ENCODE peak calls at places on chromosomes 16 and 17, in six cellular contexts. One of them, this sample, is unnamed.
A peak's percentile ranks its signal among the peaks of the same experiment; 100 is the strongest.

GRCh38 chr16:73196670-73197069 is 148.7 kb upstream of the ZFHX3 start:
- DNase-seq in fibroblast of pulmonary artery: peak; percentile 82
- DNase-seq in stomach: peak; percentile 80
- DNase-seq in AG10803: peak; percentile 54
- DNase-seq in hepatocyte: peak; percentile 72
- DNase-seq in cardiac fibroblast: peak; percentile 79
- DNase-seq in this sample: peak; percentile 46

GRCh38 chr17:76268015-76268749 is 3.0 kb downstream of the UBALD2 start:
- DNase-seq in fibroblast of pulmonary artery: peak; percentile 90
- DNase-seq in stomach: peak; percentile 74
- DNase-seq in AG10803: peak; percentile 80
- DNase-seq in hepatocyte: peak; percentile 66
- DNase-seq in cardiac fibroblast: peak; percentile 93
- DNase-seq in this sample: peak; percentile 94

GRCh38 chr16:58317608-58318152 is 22.9 kb upstream of the PRSS54 start:
- DNase-seq in fibroblast of pulmonary artery: no peak
- DNase-seq in stomach: no peak
- DNase-seq in AG10803: no peak
- DNase-seq in hepatocyte: no peak
- DNase-seq in cardiac fibroblast: no peak
- DNase-seq in this sample: no peak

GRCh38 chr17:79907217-79907715 is 68.0 kb upstream of the CBX4 start:
- DNase-seq in fibroblast of pulmonary artery: no peak
- DNase-seq in stomach: no peak
- DNase-seq in AG10803: no peak
- DNase-seq in hepatocyte: peak; percentile 2
- DNase-seq in cardiac fibroblast: no peak
- DNase-seq in this sample: no peak

GRCh38 chr17:74276561-74277009 is 2.6 kb downstream of the DNAI2 start:
- DNase-seq in fibroblast of pulmonary artery: peak; percentile 52
- DNase-seq in stomach: no peak
- DNase-seq in AG10803: peak; percentile 5
- DNase-seq in hepatocyte: no peak
- DNase-seq in cardiac fibroblast: peak; percentile 79
- DNase-seq in this sample: no peak

GRCh38 chr17:58281511-58282011 is 826 bp upstream of the MPO start:
- DNase-seq in fibroblast of pulmonary artery: no peak
- DNase-seq in stomach: no peak
- DNase-seq in AG10803: no peak
- DNase-seq in hepatocyte: no peak
- DNase-seq in cardiac fibroblast: no peak
- DNase-seq in this sample: no peak

GRCh38 chr16:9135797-9136196 is 44.4 kb downstream of the HAPSTR1 start:
- DNase-seq in fibroblast of pulmonary artery: no peak
- DNase-seq in stomach: no peak
- DNase-seq in AG10803: no peak
- DNase-seq in hepatocyte: no peak
- DNase-seq in cardiac fibroblast: no peak
- DNase-seq in this sample: peak; percentile 24

GRCh38 chr17:81537343-81537855 is 9.2 kb downstream of the FSCN2 start:
- DNase-seq in fibroblast of pulmonary artery: no peak
- DNase-seq in stomach: peak; percentile 73
- DNase-seq in AG10803: no peak
- DNase-seq in hepatocyte: peak; percentile 65
- DNase-seq in cardiac fibroblast: no peak
- DNase-seq in this sample: peak; percentile 54

GRCh38 chr16:81842564-81843242 is 63.6 kb downstream of the PLCG2 start:
- DNase-seq in fibroblast of pulmonary artery: no peak
- DNase-seq in stomach: no peak
- DNase-seq in AG10803: no peak
- DNase-seq in hepatocyte: no peak
- DNase-seq in cardiac fibroblast: no peak
- DNase-seq in this sample: no peak

GRCh38 chr17:82875418-82875856 is 35.6 kb upstream of the ZNF750 start:
- DNase-seq in fibroblast of pulmonary artery: no peak
- DNase-seq in stomach: peak; percentile 87
- DNase-seq in AG10803: no peak
- DNase-seq in hepatocyte: peak; percentile 72
- DNase-seq in cardiac fibroblast: no peak
- DNase-seq in this sample: no peak

GRCh38 chr17:42548070-42548837 is 4.5 kb upstream of the HSD17B1 start:
- DNase-seq in fibroblast of pulmonary artery: peak; percentile 46
- DNase-seq in stomach: peak; percentile 94
- DNase-seq in AG10803: no peak
- DNase-seq in hepatocyte: peak; percentile 92
- DNase-seq in cardiac fibroblast: peak; percentile 51
- DNase-seq in this sample: peak; percentile 91

GRCh38 chr17:57512258-57512657 is 232.8 kb downstream of the CCDC182 start:
- DNase-seq in fibroblast of pulmonary artery: no peak
- DNase-seq in stomach: no peak
- DNase-seq in AG10803: no peak
- DNase-seq in hepatocyte: no peak
- DNase-seq in cardiac fibroblast: no peak
- DNase-seq in this sample: no peak

GRCh38 chr17:15257316-15257925 is 7.7 kb downstream of the PMP22 start:
- DNase-seq in fibroblast of pulmonary artery: peak; percentile 78
- DNase-seq in stomach: peak; percentile 76
- DNase-seq in AG10803: peak; percentile 88
- DNase-seq in hepatocyte: peak; percentile 85
- DNase-seq in cardiac fibroblast: peak; percentile 90
- DNase-seq in this sample: peak; percentile 81

GRCh38 chr16:5916711-5917191 is 819.2 kb upstream of the EEF2KMT start:
- DNase-seq in fibroblast of pulmonary artery: no peak
- DNase-seq in stomach: no peak
- DNase-seq in AG10803: no peak
- DNase-seq in hepatocyte: peak; percentile 23
- DNase-seq in cardiac fibroblast: no peak
- DNase-seq in this sample: no peak

DNA sequence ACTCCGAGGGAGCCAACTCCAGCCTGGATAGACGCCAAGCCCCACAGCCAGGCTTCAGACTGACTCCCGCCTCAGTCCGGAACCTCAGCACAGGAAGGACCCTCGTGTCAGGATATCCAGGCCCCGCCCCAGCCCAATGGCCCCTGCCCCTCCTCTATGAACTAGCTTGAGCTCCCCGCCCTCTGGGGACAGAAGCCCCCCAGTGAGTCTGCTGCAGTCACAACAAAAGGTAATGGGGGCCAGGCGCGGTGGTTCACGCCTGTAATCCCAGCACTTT is 228.3 kb downstream of the PARN start:
- DNase-seq in fibroblast of pulmonary artery: peak; percentile 42
- DNase-seq in stomach: no peak
- DNase-seq in AG10803: peak; percentile 57
- DNase-seq in hepatocyte: peak; percentile 22
- DNase-seq in cardiac fibroblast: peak; percentile 54
- DNase-seq in this sample: no peak
- TF ChIP-seq CTCF in fibroblast of pulmonary artery: no peak
- TF ChIP-seq CTCF in stomach: no peak
- TF ChIP-seq CTCF in AG10803: no peak
- TF ChIP-seq CTCF in hepatocyte: no peak
- TF ChIP-seq CTCF in cardiac fibroblast: no peak
- TF ChIP-seq CTCF in this sample: no peak

DNA sequence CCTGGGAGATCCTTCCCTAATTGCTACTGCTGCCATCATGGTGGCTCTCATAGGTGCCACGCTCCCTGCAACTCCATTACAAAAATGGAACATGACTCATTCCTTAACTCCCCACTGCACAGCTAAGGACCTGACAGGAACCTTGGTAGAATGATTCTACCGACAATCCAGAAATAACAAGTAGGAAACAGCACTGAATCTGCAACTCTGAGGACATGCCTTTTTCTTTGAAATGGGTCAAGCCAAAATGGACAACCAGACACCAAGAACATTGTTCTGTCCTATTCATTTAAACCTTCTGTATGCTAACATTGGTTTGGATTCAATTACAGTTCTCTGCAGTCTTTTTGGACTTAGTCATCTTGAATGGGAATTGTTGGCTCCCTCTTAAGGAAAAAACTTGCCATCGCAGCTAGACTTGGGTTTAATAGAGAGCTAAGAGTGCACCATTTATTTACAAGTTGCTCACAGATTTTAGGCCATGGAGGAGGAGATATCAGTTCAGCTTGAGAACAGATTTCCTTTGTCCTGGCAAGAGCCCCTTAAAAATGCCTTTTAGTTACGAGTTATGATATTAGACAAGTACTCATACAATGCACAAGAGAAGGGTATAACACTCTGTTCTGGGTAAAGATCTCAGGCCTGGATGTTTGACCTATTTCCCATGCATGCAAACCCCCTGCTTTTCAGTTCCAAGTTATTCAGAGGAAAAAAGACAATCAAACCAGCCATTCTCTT is 20.9 kb upstream of the NSRP1 start:
- DNase-seq in fibroblast of pulmonary artery: peak; percentile 85
- DNase-seq in stomach: no peak
- DNase-seq in AG10803: peak; percentile 79
- DNase-seq in hepatocyte: peak; percentile 71
- DNase-seq in cardiac fibroblast: peak; percentile 83
- DNase-seq in this sample: no peak
- TF ChIP-seq CTCF in fibroblast of pulmonary artery: peak; percentile 77
- TF ChIP-seq CTCF in stomach: no peak
- TF ChIP-seq CTCF in AG10803: peak; percentile 80
- TF ChIP-seq CTCF in hepatocyte: peak; percentile 53
- TF ChIP-seq CTCF in cardiac fibroblast: peak; percentile 61
- TF ChIP-seq CTCF in this sample: no peak

DNA sequence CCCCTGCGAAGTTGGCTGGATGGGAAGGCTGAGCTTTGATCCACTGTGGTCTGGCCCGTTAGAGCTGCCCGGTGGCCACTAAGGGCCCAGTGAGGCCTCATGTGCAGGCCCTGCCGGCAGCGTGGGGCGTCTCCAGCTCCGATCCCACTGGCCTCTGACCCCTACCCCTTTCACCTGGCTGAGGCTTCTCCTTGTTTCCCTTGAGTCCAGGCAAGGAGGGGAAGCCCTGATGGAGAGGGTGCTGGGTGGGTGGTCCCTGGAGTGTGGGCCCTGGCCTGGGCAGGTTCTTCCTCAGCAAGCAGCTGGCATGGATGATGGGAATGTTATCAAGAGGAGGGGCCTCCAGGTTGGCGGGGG is 356.8 kb downstream of the SEC14L1 start:
- DNase-seq in fibroblast of pulmonary artery: no peak
- DNase-seq in stomach: no peak
- DNase-seq in AG10803: no peak
- DNase-seq in hepatocyte: peak; percentile 3
- DNase-seq in cardiac fibroblast: no peak
- DNase-seq in this sample: peak; percentile 0
- TF ChIP-seq CTCF in fibroblast of pulmonary artery: no peak
- TF ChIP-seq CTCF in stomach: no peak
- TF ChIP-seq CTCF in AG10803: no peak
- TF ChIP-seq CTCF in hepatocyte: no peak
- TF ChIP-seq CTCF in cardiac fibroblast: no peak
- TF ChIP-seq CTCF in this sample: no peak

DNA sequence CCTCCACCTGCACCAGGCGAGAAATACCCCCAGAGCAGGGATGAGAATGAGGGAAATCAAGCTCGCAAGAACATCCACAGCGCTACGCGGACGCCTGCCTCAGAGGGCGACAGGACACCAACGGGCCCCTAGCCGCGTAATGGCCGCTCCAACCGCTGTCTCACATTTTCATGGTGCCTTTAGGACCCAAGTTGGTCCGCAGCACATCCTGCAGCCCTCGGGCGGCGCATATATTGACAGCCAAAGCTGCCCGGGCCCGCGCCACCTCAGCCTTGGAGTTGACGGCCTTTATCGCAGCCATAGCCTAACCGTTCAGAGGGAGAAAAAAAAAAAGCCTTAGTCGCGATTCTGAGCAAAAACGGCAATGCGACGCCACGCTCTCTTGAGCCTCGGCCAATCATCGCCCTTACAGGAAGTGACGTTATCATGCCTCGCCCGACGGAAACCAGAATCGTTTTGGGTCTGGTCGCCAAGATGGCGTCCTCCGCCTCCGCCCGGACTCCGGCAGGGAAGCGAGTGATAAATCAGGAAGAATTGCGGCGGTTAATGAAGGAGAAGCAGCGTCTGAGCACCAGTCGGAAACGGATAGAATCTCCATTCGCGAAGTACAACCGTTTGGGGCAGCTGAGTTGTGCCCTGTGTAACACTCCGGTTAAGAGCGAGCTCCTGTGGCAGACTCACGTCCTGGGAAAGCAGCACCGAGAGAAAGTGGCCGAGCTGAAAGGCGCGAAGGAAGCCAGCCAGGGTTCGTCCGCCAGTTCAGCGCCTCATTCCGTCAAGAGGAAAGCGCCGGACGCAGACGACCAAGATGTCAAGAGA is at the start of the genes CCT6B and ZNF830:
- DNase-seq in fibroblast of pulmonary artery: peak; percentile 96
- DNase-seq in stomach: peak; percentile 94
- DNase-seq in AG10803: peak; percentile 93
- DNase-seq in hepatocyte: peak; percentile 96
- DNase-seq in cardiac fibroblast: peak; percentile 96
- DNase-seq in this sample: peak; percentile 96
- TF ChIP-seq CTCF in fibroblast of pulmonary artery: no peak
- TF ChIP-seq CTCF in stomach: no peak
- TF ChIP-seq CTCF in AG10803: no peak
- TF ChIP-seq CTCF in hepatocyte: no peak
- TF ChIP-seq CTCF in cardiac fibroblast: no peak
- TF ChIP-seq CTCF in this sample: no peak

DNA sequence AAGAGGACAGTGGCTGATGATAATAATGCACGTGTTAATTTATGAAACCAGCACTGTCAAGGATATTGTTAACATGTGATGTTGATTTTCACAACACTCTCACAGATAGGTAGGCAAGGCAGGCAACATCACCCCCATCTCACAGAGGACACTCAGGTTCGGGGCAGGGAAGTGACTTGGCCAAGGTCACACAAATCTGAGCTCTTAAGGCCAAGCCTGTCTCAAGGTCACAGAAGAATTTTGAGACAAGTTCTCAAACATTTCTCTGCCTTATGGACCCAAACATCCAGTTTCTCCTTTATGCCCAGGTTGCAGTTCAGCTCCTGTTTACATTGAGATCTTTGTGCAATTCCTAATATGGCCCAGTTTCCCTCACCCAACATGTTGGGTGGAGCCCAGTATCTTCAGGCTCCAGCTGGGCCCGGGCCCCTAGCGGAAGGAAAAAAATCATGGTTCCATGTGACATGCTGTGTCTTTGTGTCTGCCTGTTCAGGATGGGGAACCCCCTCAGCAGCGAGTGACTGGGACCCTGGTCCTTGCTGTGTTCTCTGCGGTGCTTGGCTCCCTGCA is 1.3 kb downstream of the SLC2A4 start:
- DNase-seq in fibroblast of pulmonary artery: no peak
- DNase-seq in stomach: no peak
- DNase-seq in AG10803: no peak
- DNase-seq in hepatocyte: no peak
- DNase-seq in cardiac fibroblast: no peak
- DNase-seq in this sample: no peak
- TF ChIP-seq CTCF in fibroblast of pulmonary artery: no peak
- TF ChIP-seq CTCF in stomach: no peak
- TF ChIP-seq CTCF in AG10803: no peak
- TF ChIP-seq CTCF in hepatocyte: no peak
- TF ChIP-seq CTCF in cardiac fibroblast: peak; percentile 5
- TF ChIP-seq CTCF in this sample: no peak

GRCh38 chr16:83768976-83769375 is 38.8 kb upstream of the HSBP1 start:
- DNase-seq in fibroblast of pulmonary artery: peak; percentile 4
- DNase-seq in stomach: no peak
- DNase-seq in AG10803: no peak
- DNase-seq in hepatocyte: no peak
- DNase-seq in cardiac fibroblast: peak; percentile 4
- DNase-seq in this sample: no peak
- TF ChIP-seq CTCF in fibroblast of pulmonary artery: no peak
- TF ChIP-seq CTCF in stomach: no peak
- TF ChIP-seq CTCF in AG10803: no peak
- TF ChIP-seq CTCF in hepatocyte: no peak
- TF ChIP-seq CTCF in cardiac fibroblast: no peak
- TF ChIP-seq CTCF in this sample: no peak

GRCh38 chr17:4366312-4367063 is at the start of gene UBE2G1:
- DNase-seq in fibroblast of pulmonary artery: peak; percentile 97
- DNase-seq in stomach: peak; percentile 99
- DNase-seq in AG10803: peak; percentile 95
- DNase-seq in hepatocyte: peak; percentile 99
- DNase-seq in cardiac fibroblast: peak; percentile 98
- DNase-seq in this sample: peak; percentile 98
- TF ChIP-seq CTCF in fibroblast of pulmonary artery: peak; percentile 23
- TF ChIP-seq CTCF in stomach: no peak
- TF ChIP-seq CTCF in AG10803: peak; percentile 23
- TF ChIP-seq CTCF in hepatocyte: peak; percentile 44
- TF ChIP-seq CTCF in cardiac fibroblast: peak; percentile 19
- TF ChIP-seq CTCF in this sample: peak; percentile 28

This sample was measured in activated CD8-positive, alpha-beta T cell treated with anti-CD3 and anti-CD28 coated beads for 36 hours.